ENCODE peak calls at places on chromosomes 12 and 14, in nine cellular contexts. Z, M, K, Y, E, W, G, L and T are unnamed samples.

GRCh38 chr14:49306152-49306751 is 279.9 kb downstream of the RPS29 start:
- DNase-seq in Z (peak; percentile 17), M (no peak), K (no peak), Y (no peak), E (peak; percentile 18), W (peak; percentile 27), G (no peak), L (peak; percentile 42), T (no peak)

GRCh38 chr12:56565510-56566101 is 44.0 kb downstream of the RBMS2 start:
- DNase-seq in Z (peak; percentile 54), M (no peak), K (no peak), Y (peak; percentile 72), E (no peak), W (peak; percentile 92), G (no peak), L (peak; percentile 54), T (peak; percentile 74)

GRCh38 chr12:102302553-102302952 is 104.9 kb upstream of the PMCH start:
- DNase-seq in Z (no peak), M (no peak), K (no peak), Y (no peak), E (no peak), W (no peak), G (no peak), L (peak; percentile 12), T (no peak)

GRCh38 chr12:58781609-58782008 is 138.7 kb downstream of the LRIG3 start:
- DNase-seq in Z (no peak), M (no peak), K (no peak), Y (no peak), E (no peak), W (no peak), G (no peak), L (no peak), T (no peak)

GRCh38 chr12:124500232-124501079 is 67.0 kb downstream of the NCOR2 start:
- DNase-seq in Z (no peak), M (no peak), K (peak; percentile 70), Y (peak; percentile 47), E (no peak), W (peak; percentile 69), G (peak; percentile 30), L (no peak), T (no peak)

GRCh38 chr12:57735198-57735855 is 3.2 kb downstream of the AGAP2 start:
- DNase-seq in Z (no peak), M (no peak), K (no peak), Y (no peak), E (no peak), W (no peak), G (no peak), L (no peak), T (no peak)

GRCh38 chr12:51771008-51771407 is 77.5 kb downstream of the FIGNL2 start:
- DNase-seq in Z (no peak), M (no peak), K (no peak), Y (no peak), E (no peak), W (no peak), G (no peak), L (no peak), T (no peak)

GRCh38 chr14:74582910-74583581 is 29.0 kb downstream of the LTBP2 start:
- DNase-seq in Z (no peak), M (no peak), K (no peak), Y (no peak), E (no peak), W (peak; percentile 73), G (no peak), L (no peak), T (no peak)

GRCh38 chr14:106547735-106548550 is 1021.6 kb downstream of the TMEM121 start:
- DNase-seq in Z (no peak), M (no peak), K (no peak), Y (no peak), E (no peak), W (no peak), G (no peak), L (no peak), T (no peak)

GRCh38 chr14:106549064-106549463 is 1022.7 kb downstream of the TMEM121 start:
- DNase-seq in Z (no peak), M (no peak), K (no peak), Y (no peak), E (no peak), W (no peak), G (no peak), L (no peak), T (no peak)

GRCh38 chr14:106556665-106557289 is 1030.4 kb downstream of the TMEM121 start:
- DNase-seq in Z (peak; percentile 55), M (no peak), K (no peak), Y (no peak), E (no peak), W (no peak), G (no peak), L (peak; percentile 76), T (peak; percentile 88)

GRCh38 chr14:106551265-106551664 is 1024.9 kb downstream of the TMEM121 start:
- DNase-seq in Z (no peak), M (no peak), K (no peak), Y (no peak), E (no peak), W (no peak), G (no peak), L (peak; percentile 51), T (peak; percentile 26)
- TF ChIP-seq CTCF in Z (no peak), M (no peak), K (no peak), Y (no peak), E (no peak), W (no peak), G (no peak), L (peak; percentile 40), T (no peak)

GRCh38 chr14:69288001-69288771 is 28.2 kb downstream of the GALNT16 start:
- DNase-seq in Z (no peak), M (peak; percentile 16), K (peak; percentile 23), Y (peak; percentile 23), E (no peak), W (peak; percentile 44), G (no peak), L (no peak), T (no peak)

GRCh38 chr14:69289811-69290520 is 30.0 kb downstream of the GALNT16 start:
- DNase-seq in Z (no peak), M (no peak), K (no peak), Y (no peak), E (no peak), W (no peak), G (no peak), L (no peak), T (no peak)

GRCh38 chr14:69285661-69286255 is 25.8 kb downstream of the GALNT16 start:
- DNase-seq in Z (no peak), M (no peak), K (no peak), Y (no peak), E (no peak), W (no peak), G (no peak), L (no peak), T (no peak)

GRCh38 chr14:69288956-69289705 is 29.2 kb downstream of the GALNT16 start:
- DNase-seq in Z (no peak), M (no peak), K (no peak), Y (no peak), E (no peak), W (no peak), G (no peak), L (no peak), T (no peak)

DNA sequence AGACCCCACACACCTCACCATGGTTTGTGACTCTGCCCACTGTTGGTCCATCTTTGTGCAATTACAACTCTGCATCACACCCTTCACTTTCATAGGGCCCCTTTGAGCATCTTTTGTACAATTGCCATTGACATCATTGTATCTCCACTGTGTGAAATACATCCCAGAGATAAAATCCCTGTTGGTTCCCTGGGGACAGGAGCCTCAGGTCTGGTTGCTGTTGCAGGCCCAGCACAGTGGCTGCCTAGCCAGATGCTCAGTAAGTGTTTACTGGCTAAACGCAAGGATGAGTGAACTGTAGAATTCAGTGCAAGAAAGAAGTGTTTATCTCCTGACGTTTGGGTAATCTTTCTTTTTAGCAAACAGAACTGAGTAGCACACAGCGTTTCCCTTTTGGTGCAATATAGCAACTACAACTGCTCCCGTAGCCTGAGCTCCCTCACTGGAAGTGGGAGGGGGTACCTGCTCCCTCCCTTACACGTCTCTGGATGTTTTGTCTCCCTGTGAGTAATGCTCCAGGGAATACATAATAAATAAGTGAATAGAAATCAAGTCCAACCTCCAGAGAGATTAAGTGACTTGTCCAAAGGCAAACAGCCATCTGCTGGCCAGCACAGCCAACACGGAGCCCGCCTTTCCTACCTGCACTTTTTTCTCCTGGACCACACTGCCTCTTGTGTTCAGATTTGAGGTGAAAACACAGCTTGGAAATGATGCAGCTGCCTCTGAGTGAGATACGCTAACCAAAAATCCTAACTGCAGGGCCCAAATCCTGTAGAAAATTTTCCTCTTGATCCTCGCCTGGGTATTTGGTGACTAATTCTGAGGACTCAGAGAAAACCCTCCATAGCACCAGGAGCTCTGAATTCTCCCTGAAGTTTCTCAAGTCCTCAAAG is 27.4 kb downstream of the GALNT16 start:
- DNase-seq in Z (no peak), M (no peak), K (no peak), Y (no peak), E (no peak), W (peak; percentile 13), G (no peak), L (no peak), T (no peak)
- TF ChIP-seq CTCF in Z (no peak), M (no peak), K (no peak), Y (no peak), E (peak; percentile 5), W (no peak), G (peak; percentile 36), L (no peak), T (no peak)

GRCh38 chr12:127381681-127382080 is 885.3 kb upstream of the TMEM132C start:
- DNase-seq in Z (no peak), M (no peak), K (no peak), Y (no peak), E (no peak), W (no peak), G (no peak), L (no peak), T (no peak)

GRCh38 chr12:127383281-127383680 is 883.7 kb upstream of the TMEM132C start:
- DNase-seq in Z (no peak), M (no peak), K (no peak), Y (no peak), E (no peak), W (no peak), G (no peak), L (no peak), T (no peak)

GRCh38 chr12:127386723-127387122 is 880.2 kb upstream of the TMEM132C start:
- DNase-seq in Z (no peak), M (no peak), K (no peak), Y (no peak), E (no peak), W (no peak), G (no peak), L (no peak), T (no peak)

DNA sequence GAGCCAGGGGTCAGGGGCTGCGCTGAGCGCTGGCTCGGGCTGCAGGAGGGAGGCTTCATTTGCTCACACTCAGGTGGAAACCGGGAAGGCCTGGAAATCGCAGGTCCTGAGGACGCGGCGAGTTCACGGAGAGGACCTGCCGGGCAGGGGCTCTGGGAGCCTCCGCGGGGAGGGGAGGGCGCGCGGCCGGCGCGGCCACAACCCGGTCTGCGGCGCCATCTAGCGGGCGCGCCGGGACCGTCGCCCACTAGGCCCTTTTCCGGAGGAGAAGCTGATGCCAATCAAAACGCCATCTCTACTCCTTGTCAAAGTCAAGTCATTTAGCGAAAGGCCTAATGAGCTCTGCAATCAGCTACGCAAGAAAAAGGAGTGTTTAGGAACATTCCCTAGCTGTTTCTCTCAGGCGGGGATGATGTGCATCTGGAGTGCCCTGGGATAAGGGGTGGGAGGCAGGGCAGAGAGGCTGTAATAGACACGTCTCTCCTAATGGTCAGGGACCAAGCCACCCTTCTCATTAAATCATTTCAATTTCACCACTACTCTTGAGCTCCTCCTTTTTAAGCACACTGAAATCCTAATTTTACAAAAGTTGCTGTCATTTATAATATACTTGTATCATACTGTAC is 885.8 kb upstream of the TMEM132C start:
- DNase-seq in Z (peak; percentile 49), M (peak; percentile 69), K (peak; percentile 85), Y (peak; percentile 4), E (peak; percentile 21), W (peak; percentile 9), G (peak; percentile 73), L (peak; percentile 81), T (peak; percentile 38)
- TF ChIP-seq CTCF in Z (peak; percentile 85), M (peak; percentile 98), K (peak; percentile 95), Y (peak; percentile 48), E (peak; percentile 74), W (peak; percentile 64), G (peak; percentile 99), L (peak; percentile 90), T (peak; percentile 73)

GRCh38 chr12:41680155-41680554 is 464.5 kb downstream of the GXYLT1 start:
- DNase-seq in Z (no peak), M (no peak), K (no peak), Y (no peak), E (no peak), W (no peak), G (no peak), L (no peak), T (no peak)

GRCh38 chr12:41683023-41683422 is 461.7 kb downstream of the GXYLT1 start:
- DNase-seq in Z (no peak), M (no peak), K (no peak), Y (no peak), E (no peak), W (no peak), G (no peak), L (no peak), T (no peak)

GRCh38 chr12:41681898-41682297 is 462.8 kb downstream of the GXYLT1 start:
- DNase-seq in Z (no peak), M (no peak), K (no peak), Y (no peak), E (no peak), W (no peak), G (no peak), L (no peak), T (no peak)

GRCh38 chr12:41683513-41683912 is 461.2 kb downstream of the GXYLT1 start:
- DNase-seq in Z (no peak), M (no peak), K (no peak), Y (no peak), E (no peak), W (no peak), G (no peak), L (no peak), T (no peak)

DNA sequence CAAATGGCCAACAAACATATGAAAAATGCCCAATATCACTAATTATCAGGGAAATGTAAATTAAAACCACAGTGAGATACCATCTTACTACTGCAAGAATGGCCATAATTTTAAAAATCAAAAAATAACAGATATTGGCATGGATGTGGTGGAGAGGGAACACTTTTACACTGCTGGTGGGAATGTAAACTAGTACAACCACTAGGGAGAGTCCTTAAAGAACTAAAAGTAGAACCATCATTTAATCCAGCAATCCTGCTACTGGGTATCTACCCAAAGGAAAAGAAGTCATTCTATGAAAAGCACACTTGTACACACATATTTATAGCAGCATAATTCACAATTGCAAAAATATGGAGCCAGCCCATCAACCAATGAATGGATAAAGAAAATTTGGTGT is 459.7 kb downstream of the GXYLT1 start:
- DNase-seq in Z (no peak), M (no peak), K (no peak), Y (no peak), E (no peak), W (no peak), G (no peak), L (peak; percentile 72), T (no peak)
- TF ChIP-seq CTCF in Z (no peak), M (no peak), K (no peak), Y (no peak), E (no peak), W (no peak), G (no peak), L (peak; percentile 70), T (no peak)